ENCODE peak calls at places on chromosomes 1 and 21, in six cellular contexts. One of them, this sample, is unnamed. For H3F3A, H3K4me1 and H3K9me2, the result is how much of the 10 kb centered on the place peaks cover.

GRCh38 chr1:18144062-18144461 is 36.5 kb downstream of the IGSF21 start:
- DNase-seq in PC-9: no peak
- DNase-seq in PC-3: no peak
- DNase-seq in GM23338: no peak
- DNase-seq in GM23248: no peak
- DNase-seq in SK-N-SH: no peak
- DNase-seq in this sample: no peak

GRCh38 chr21:21101911-21102310 is 103.7 kb downstream of the NCAM2 start:
- DNase-seq in PC-9: no peak
- DNase-seq in PC-3: peak
- DNase-seq in GM23338: peak
- DNase-seq in GM23248: no peak
- DNase-seq in SK-N-SH: peak
- DNase-seq in this sample: peak

GRCh38 chr1:226034482-226034881 is 28.0 kb upstream of the H3-3A start:
- DNase-seq in PC-9: no peak
- DNase-seq in PC-3: peak
- DNase-seq in GM23338: no peak
- DNase-seq in GM23248: peak
- DNase-seq in SK-N-SH: no peak
- DNase-seq in this sample: no peak

GRCh38 chr1:241990040-241990439 is 8.9 kb downstream of the MAP1LC3C start:
- DNase-seq in PC-9: no peak
- DNase-seq in PC-3: peak
- DNase-seq in GM23338: peak
- DNase-seq in GM23248: peak
- DNase-seq in SK-N-SH: peak
- DNase-seq in this sample: no peak

GRCh38 chr1:171188388-171189266 is 3.5 kb downstream of the FMO2 start:
- DNase-seq in PC-9: no peak
- DNase-seq in PC-3: peak
- DNase-seq in GM23338: peak
- DNase-seq in GM23248: peak
- DNase-seq in SK-N-SH: peak
- DNase-seq in this sample: peak

GRCh38 chr1:221637641-221638041 is 104.2 kb downstream of the DUSP10 start:
- DNase-seq in PC-9: no peak
- DNase-seq in PC-3: peak
- DNase-seq in GM23338: no peak
- DNase-seq in GM23248: peak
- DNase-seq in SK-N-SH: no peak
- DNase-seq in this sample: no peak

GRCh38 chr1:9867408-9868243 is 42.4 kb downstream of the CTNNBIP1 start:
- DNase-seq in PC-9: no peak
- DNase-seq in PC-3: peak
- DNase-seq in GM23338: peak
- DNase-seq in GM23248: peak
- DNase-seq in SK-N-SH: peak
- DNase-seq in this sample: peak

GRCh38 chr1:63245186-63245585 is 77.2 kb upstream of the FOXD3 start:
- DNase-seq in PC-9: no peak
- DNase-seq in PC-3: no peak
- DNase-seq in GM23338: no peak
- DNase-seq in GM23248: no peak
- DNase-seq in SK-N-SH: no peak
- DNase-seq in this sample: no peak

GRCh38 chr1:77407738-77408375 is 126.0 kb downstream of the AK5 start:
- DNase-seq in PC-9: peak
- DNase-seq in PC-3: peak
- DNase-seq in GM23338: no peak
- DNase-seq in GM23248: peak
- DNase-seq in SK-N-SH: no peak
- DNase-seq in this sample: no peak

GRCh38 chr21:29217818-29218252 is 80.9 kb upstream of the BACH1 start:
- DNase-seq in PC-9: peak
- DNase-seq in PC-3: peak
- DNase-seq in GM23338: no peak
- DNase-seq in GM23248: peak
- DNase-seq in SK-N-SH: no peak
- DNase-seq in this sample: no peak

GRCh38 chr1:209622841-209623829 is 29.1 kb downstream of the LAMB3 start:
- DNase-seq in PC-9: no peak
- DNase-seq in PC-3: no peak
- DNase-seq in GM23338: no peak
- DNase-seq in GM23248: no peak
- DNase-seq in SK-N-SH: peak
- DNase-seq in this sample: no peak

GRCh38 chr1:230758705-230759354 is 11.6 kb downstream of the CAPN9 start:
- DNase-seq in PC-9: no peak
- DNase-seq in PC-3: no peak
- DNase-seq in GM23338: no peak
- DNase-seq in GM23248: peak
- DNase-seq in SK-N-SH: peak
- DNase-seq in this sample: no peak

GRCh38 chr1:25867210-25867991 is 8.1 kb downstream of the PAQR7 start:
- DNase-seq in PC-9: no peak
- DNase-seq in PC-3: no peak
- DNase-seq in GM23338: peak
- DNase-seq in GM23248: no peak
- DNase-seq in SK-N-SH: no peak
- DNase-seq in this sample: no peak

GRCh38 chr1:58477390-58477789 is 69.1 kb downstream of the OMA1 start:
- DNase-seq in PC-9: no peak
- DNase-seq in PC-3: no peak
- DNase-seq in GM23338: no peak
- DNase-seq in GM23248: no peak
- DNase-seq in SK-N-SH: no peak
- DNase-seq in this sample: no peak

GRCh38 chr1:66692681-66693080 is 59.6 kb upstream of the DYNLT5 start:
- DNase-seq in PC-9: no peak
- DNase-seq in PC-3: no peak
- DNase-seq in GM23338: no peak
- DNase-seq in GM23248: no peak
- DNase-seq in SK-N-SH: no peak
- DNase-seq in this sample: no peak

GRCh38 chr21:41861987-41862386 is 17.2 kb downstream of the PRDM15 start:
- DNase-seq in PC-9: no peak
- DNase-seq in PC-3: no peak
- DNase-seq in GM23338: peak
- DNase-seq in GM23248: no peak
- DNase-seq in SK-N-SH: no peak
- DNase-seq in this sample: no peak

GRCh38 chr1:180168786-180169640 is 14.3 kb downstream of the QSOX1 start:
- DNase-seq in PC-9: peak
- DNase-seq in PC-3: peak
- DNase-seq in GM23338: peak
- DNase-seq in GM23248: peak
- DNase-seq in SK-N-SH: peak
- DNase-seq in this sample: peak

GRCh38 chr1:234544094-234544579 is 65.2 kb upstream of the TARBP1 start:
- DNase-seq in PC-9: no peak
- DNase-seq in PC-3: peak
- DNase-seq in GM23338: no peak
- DNase-seq in GM23248: peak
- DNase-seq in SK-N-SH: peak
- DNase-seq in this sample: no peak

GRCh38 chr1:23559985-23560755 is 869 bp upstream of the ID3 start:
- DNase-seq in PC-9: no peak
- DNase-seq in PC-3: no peak
- DNase-seq in GM23338: peak
- DNase-seq in GM23248: peak
- DNase-seq in SK-N-SH: peak
- DNase-seq in this sample: no peak
- H3F3A ChIP-seq in PC-9: under half
- H3F3A ChIP-seq in PC-3: under half
- H3F3A ChIP-seq in GM23338: under half
- H3F3A ChIP-seq in GM23248: half or more
- H3F3A ChIP-seq in SK-N-SH: half or more
- H3F3A ChIP-seq in this sample: half or more

GRCh38 chr1:13757693-13758092 is 57.7 kb downstream of the PRDM2 start:
- DNase-seq in PC-9: peak
- DNase-seq in PC-3: peak
- DNase-seq in GM23338: no peak
- DNase-seq in GM23248: no peak
- DNase-seq in SK-N-SH: no peak
- DNase-seq in this sample: no peak
- H3K4me1 ChIP-seq in PC-9: half or more
- H3K4me1 ChIP-seq in PC-3: under half
- H3K4me1 ChIP-seq in GM23338: under half
- H3K4me1 ChIP-seq in GM23248: under half
- H3K4me1 ChIP-seq in SK-N-SH: under half
- H3K4me1 ChIP-seq in this sample: under half

GRCh38 chr1:117453958-117454357 is 86.7 kb downstream of the MAN1A2 start:
- DNase-seq in PC-9: no peak
- DNase-seq in PC-3: peak
- DNase-seq in GM23338: no peak
- DNase-seq in GM23248: no peak
- DNase-seq in SK-N-SH: no peak
- DNase-seq in this sample: no peak
- H3K9me2 ChIP-seq in PC-9: under half
- H3K9me2 ChIP-seq in PC-3: under half
- H3K9me2 ChIP-seq in GM23338: under half
- H3K9me2 ChIP-seq in GM23248: under half
- H3K9me2 ChIP-seq in SK-N-SH: under half
- H3K9me2 ChIP-seq in this sample: under half

GRCh38 chr1:56435434-56436337 is 143.7 kb downstream of the PLPP3 start:
- DNase-seq in PC-9: no peak
- DNase-seq in PC-3: no peak
- DNase-seq in GM23338: peak
- DNase-seq in GM23248: no peak
- DNase-seq in SK-N-SH: no peak
- DNase-seq in this sample: no peak
- H3F3A ChIP-seq in PC-9: under half
- H3F3A ChIP-seq in PC-3: under half
- H3F3A ChIP-seq in GM23338: under half
- H3F3A ChIP-seq in GM23248: under half
- H3F3A ChIP-seq in SK-N-SH: under half
- H3F3A ChIP-seq in this sample: under half

GRCh38 chr1:6591644-6592043 is 11.0 kb downstream of the KLHL21 start:
- DNase-seq in PC-9: no peak
- DNase-seq in PC-3: no peak
- DNase-seq in GM23338: no peak
- DNase-seq in GM23248: no peak
- DNase-seq in SK-N-SH: no peak
- DNase-seq in this sample: no peak

GRCh38 chr1:6593810-6594209 is 8.9 kb downstream of the KLHL21 start:
- DNase-seq in PC-9: no peak
- DNase-seq in PC-3: no peak
- DNase-seq in GM23338: no peak
- DNase-seq in GM23248: no peak
- DNase-seq in SK-N-SH: no peak
- DNase-seq in this sample: no peak

GRCh38 chr1:6591222-6591621 is 11.4 kb downstream of the ZBTB48 start:
- DNase-seq in PC-9: no peak
- DNase-seq in PC-3: no peak
- DNase-seq in GM23338: no peak
- DNase-seq in GM23248: no peak
- DNase-seq in SK-N-SH: no peak
- DNase-seq in this sample: no peak

GRCh38 chr1:6592441-6592840 is 10.2 kb downstream of the KLHL21 start:
- DNase-seq in PC-9: no peak
- DNase-seq in PC-3: no peak
- DNase-seq in GM23338: no peak
- DNase-seq in GM23248: no peak
- DNase-seq in SK-N-SH: no peak
- DNase-seq in this sample: no peak

GRCh38 chr1:6592865-6593593 is 9.6 kb downstream of the KLHL21 start:
- DNase-seq in PC-9: no peak
- DNase-seq in PC-3: no peak
- DNase-seq in GM23338: no peak
- DNase-seq in GM23248: no peak
- DNase-seq in SK-N-SH: no peak
- DNase-seq in this sample: no peak
- H3K4me1 ChIP-seq in PC-9: under half
- H3K4me1 ChIP-seq in PC-3: under half
- H3K4me1 ChIP-seq in GM23338: under half
- H3K4me1 ChIP-seq in GM23248: under half
- H3K4me1 ChIP-seq in SK-N-SH: under half
- H3K4me1 ChIP-seq in this sample: under half

DNA sequence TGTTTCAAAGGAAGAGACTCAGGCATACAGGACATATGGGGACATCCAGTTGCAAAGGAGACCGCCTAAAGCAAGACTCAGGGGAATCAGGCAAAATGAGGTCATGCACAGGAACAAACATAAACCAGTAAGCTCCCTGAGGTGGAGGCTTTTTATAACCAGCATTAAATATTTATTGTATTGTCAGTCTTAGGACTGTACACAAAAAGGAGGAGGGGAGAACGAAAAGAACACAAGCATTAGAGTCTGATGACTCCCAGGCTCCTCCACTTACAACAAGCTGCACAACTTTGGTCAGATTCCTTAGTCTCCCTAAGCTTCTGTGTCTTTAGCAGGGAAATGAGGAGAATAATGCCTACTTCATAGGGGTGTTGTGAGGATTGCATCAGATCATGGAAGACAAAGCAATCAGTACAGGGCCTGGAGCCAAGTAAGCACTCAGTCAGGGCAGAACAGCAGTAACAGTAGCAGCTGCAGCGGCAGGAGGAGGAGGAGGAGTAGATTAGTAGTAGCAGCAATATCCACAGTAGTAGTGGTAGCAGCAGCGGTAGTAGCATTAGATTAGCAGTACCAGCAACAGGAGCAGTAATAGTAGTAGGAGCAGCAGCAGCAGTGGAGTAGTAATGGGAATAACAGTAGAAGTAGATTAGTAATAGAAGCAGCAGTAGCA is 54.2 kb upstream of the SPATA6 start:
- DNase-seq in PC-9: no peak
- DNase-seq in PC-3: peak
- DNase-seq in GM23338: no peak
- DNase-seq in GM23248: peak
- DNase-seq in SK-N-SH: peak
- DNase-seq in this sample: no peak
- H3K9me2 ChIP-seq in PC-9: under half
- H3K9me2 ChIP-seq in PC-3: under half
- H3K9me2 ChIP-seq in GM23338: under half
- H3K9me2 ChIP-seq in GM23248: under half
- H3K9me2 ChIP-seq in SK-N-SH: under half
- H3K9me2 ChIP-seq in this sample: under half